ENCODE peak calls at places on chromosomes 7 and 10, in eight cellular contexts. V, K, F, U, Q, D, L and R are unnamed samples. For H3K36me3, the result is how much of the 10 kb centered on the place peaks cover.

GRCh38 chr7:18895456-18895855 is 222.0 kb downstream of the TWIST1 start:
- DNase-seq in D (no peak), L (peak), F (peak), K (peak), V (no peak), Q (no peak), U (no peak), R (no peak)

GRCh38 chr10:34599401-34599800 is 215.7 kb downstream of the PARD3 start:
- DNase-seq in D (no peak), L (no peak), U (no peak), Q (no peak), V (no peak), F (no peak), K (no peak), R (no peak)

GRCh38 chr7:23604296-23604640 is 7.1 kb downstream of the CCDC126 start:
- DNase-seq in Q (no peak), L (no peak), U (no peak), D (no peak), K (no peak), V (no peak), F (no peak), R (no peak)

GRCh38 chr7:121832347-121832746 is 40.6 kb upstream of the PTPRZ1 start:
- DNase-seq in V (no peak), U (no peak), Q (no peak), K (no peak), D (peak), L (no peak), F (no peak), R (no peak)

GRCh38 chr10:119479532-119479931 is 63.0 kb downstream of the RGS10 start:
- DNase-seq in K (no peak), Q (no peak), V (no peak), L (no peak), D (no peak), U (no peak), F (no peak), R (peak)

GRCh38 chr7:1459930-1460756 is 873 bp upstream of the MICALL2 start:
- DNase-seq in V (no peak), U (no peak), K (no peak), Q (peak), D (no peak), F (no peak), L (no peak), R (peak)

GRCh38 chr10:35270100-35270499 is 66.2 kb upstream of the CCNY start:
- DNase-seq in U (peak), D (no peak), L (no peak), K (no peak), F (peak), V (no peak), Q (no peak), R (no peak)

GRCh38 chr10:33600381-33600780 is 265.9 kb upstream of the NRP1 start:
- DNase-seq in V (no peak), F (peak), K (no peak), Q (no peak), D (no peak), U (no peak), L (no peak), R (no peak)

GRCh38 chr7:80216996-80217842 is 82.6 kb downstream of the GNAI1 start:
- DNase-seq in D (no peak), Q (no peak), V (no peak), F (no peak), L (no peak), K (no peak), U (no peak), R (no peak)

GRCh38 chr7:99173787-99174186 is 29.9 kb upstream of the SMURF1 start:
- DNase-seq in K (no peak), D (no peak), U (no peak), Q (no peak), V (no peak), L (no peak), F (no peak), R (no peak)

GRCh38 chr10:73517166-73517888 is 21.5 kb upstream of the PPP3CB start:
- DNase-seq in L (no peak), F (peak), U (peak), Q (no peak), K (no peak), V (no peak), D (no peak), R (no peak)

GRCh38 chr7:27122075-27122910 is 8.3 kb downstream of the HOXA4 start:
- DNase-seq in K (no peak), D (no peak), Q (no peak), L (no peak), V (no peak), U (peak), F (no peak), R (peak)

GRCh38 chr7:159126496-159127345 is 17.9 kb downstream of the VIPR2 start:
- DNase-seq in L (no peak), F (no peak), D (peak), V (no peak), Q (no peak), U (no peak), K (no peak), R (no peak)

GRCh38 chr7:138729444-138729843 is 28.3 kb upstream of the SVOPL start:
- DNase-seq in L (no peak), V (no peak), K (no peak), F (peak), U (no peak), D (no peak), Q (no peak), R (no peak)

GRCh38 chr7:47952224-47952623 is 4.0 kb upstream of the PKD1L1 start:
- DNase-seq in F (no peak), U (no peak), D (no peak), V (no peak), L (no peak), K (no peak), Q (no peak), R (peak)

GRCh38 chr10:70966848-70967553 is 78.6 kb upstream of the PCBD1 start:
- DNase-seq in V (no peak), D (no peak), U (no peak), F (no peak), L (no peak), Q (no peak), K (no peak), R (no peak)

GRCh38 chr7:45259966-45260646 is 102.5 kb downstream of the RAMP3 start:
- DNase-seq in Q (peak), L (peak), K (no peak), U (peak), V (peak), D (peak), F (peak), R (peak)

GRCh38 chr10:32960022-32960421 is 2.0 kb upstream of the ITGB1 start:
- DNase-seq in D (no peak), U (peak), K (no peak), V (no peak), L (no peak), F (peak), Q (no peak), R (no peak)

GRCh38 chr10:20870839-20871238 is 26.3 kb downstream of the NEBL start:
- DNase-seq in V (no peak), L (no peak), D (no peak), F (no peak), U (no peak), Q (no peak), K (no peak), R (no peak)

GRCh38 chr10:69222157-69223027 is 2.3 kb downstream of the HKDC1 start:
- DNase-seq in U (peak), K (no peak), V (no peak), L (peak), F (peak), D (peak), Q (no peak), R (peak)

GRCh38 chr7:132738254-132738653 is 162.0 kb upstream of the PLXNA4 start:
- DNase-seq in D (no peak), V (no peak), L (peak), U (peak), F (peak), Q (no peak), K (peak), R (no peak)

GRCh38 chr10:98620503-98620902 is 173.8 kb upstream of the HPS1 start:
- DNase-seq in K (no peak), U (no peak), L (no peak), D (no peak), F (no peak), V (no peak), Q (no peak), R (peak)

GRCh38 chr7:45000096-45001032 is at the start of gene CCM2:
- DNase-seq in D (peak), F (peak), U (peak), Q (peak), L (no peak), K (no peak), V (peak), R (peak)

GRCh38 chr10:53209941-53210611 is 437.5 kb upstream of the MBL2 start:
- DNase-seq in F (peak), U (no peak), D (no peak), V (no peak), L (no peak), Q (no peak), K (no peak), R (peak)

GRCh38 chr10:35882422-35883150 is 240.5 kb upstream of the FZD8 start:
- DNase-seq in U (no peak), K (no peak), D (no peak), Q (no peak), L (no peak), V (no peak), F (no peak), R (peak)

GRCh38 chr7:95578299-95578855 is 17.9 kb downstream of the PDK4 start:
- DNase-seq in L (no peak), D (no peak), Q (no peak), U (no peak), K (no peak), F (no peak), V (no peak), R (no peak)

GRCh38 chr10:88409236-88409635 is 173.9 kb downstream of the RNLS start:
- DNase-seq in V (no peak), L (no peak), U (no peak), Q (no peak), F (no peak), D (no peak), K (no peak), R (no peak)

GRCh38 chr7:38675500-38676106 is 44.4 kb upstream of the AMPH start:
- DNase-seq in V (no peak), U (no peak), D (no peak), Q (no peak), F (no peak), K (no peak), L (no peak), R (no peak)

GRCh38 chr7:18019562-18019961 is 8.1 kb downstream of the PRPS1L1 start:
- DNase-seq in L (peak), Q (no peak), V (no peak), D (no peak), K (peak), U (no peak), F (peak), R (no peak)

GRCh38 chr10:87837445-87837844 is 19.4 kb upstream of the ATAD1 start:
- DNase-seq in K (no peak), L (no peak), Q (no peak), U (no peak), F (no peak), D (no peak), V (no peak), R (no peak)

GRCh38 chr7:91630581-91631370 is 249.7 kb downstream of the MTERF1 start:
- DNase-seq in L (no peak), U (no peak), D (no peak), F (no peak), V (no peak), K (no peak), Q (no peak), R (no peak)

GRCh38 chr10:102435529-102436233 is 3.3 kb upstream of the CUEDC2 start:
- DNase-seq in F (no peak), V (peak), L (no peak), D (no peak), K (no peak), U (peak), Q (no peak), R (peak)

GRCh38 chr10:102117391-102118159 is 2.6 kb downstream of the LDB1 start:
- DNase-seq in L (no peak), U (peak), D (peak), F (no peak), K (no peak), Q (peak), V (peak), R (peak)

GRCh38 chr10:122310311-122311050 is 39.4 kb downstream of the BTBD16 start:
- DNase-seq in D (no peak), K (no peak), Q (no peak), V (no peak), U (no peak), L (no peak), F (peak), R (peak)

GRCh38 chr10:96964131-96964530 is 132.0 kb downstream of the LCOR start:
- DNase-seq in U (no peak), D (no peak), V (no peak), F (no peak), K (no peak), Q (no peak), L (no peak), R (no peak)

GRCh38 chr7:157474685-157475084 is 137.9 kb downstream of the DNAJB6 start:
- DNase-seq in Q (no peak), L (peak), F (peak), U (peak), V (no peak), K (no peak), D (peak), R (peak)

DNA sequence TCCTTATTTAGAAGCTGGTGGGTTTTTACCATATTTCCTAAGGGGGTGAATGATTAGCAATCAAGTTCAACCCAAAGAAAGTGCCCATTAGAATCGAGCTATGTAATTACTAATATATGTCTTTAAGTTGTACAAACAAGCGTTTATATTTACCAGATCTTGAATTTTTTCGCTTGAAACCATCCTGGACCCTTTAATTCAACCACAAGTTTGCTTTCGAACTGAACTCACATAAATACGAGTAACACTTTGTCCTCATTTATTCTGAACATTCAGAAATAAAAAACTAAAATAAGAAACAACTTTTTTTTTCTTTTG is 1.5 kb downstream of the SRI start:
- DNase-seq in Q (no peak), F (no peak), U (no peak), K (no peak), D (no peak), L (no peak), V (no peak), R (no peak)
- H3K4me3 ChIP-seq in Q (peak), F (peak), U (peak), K (peak), D (peak), L (no peak), V (peak), R (no peak)

GRCh38 chr10:109824206-109824605 is 99.1 kb downstream of the XPNPEP1 start:
- DNase-seq in Q (no peak), K (no peak), F (no peak), D (no peak), L (no peak), V (no peak), U (no peak), R (no peak)
- H3K36me3 ChIP-seq in Q (under half), K (under half), F (under half), D (under half), L (under half), V (under half), U (under half), R (under half)

GRCh38 chr10:93280699-93281366 is 201.3 kb downstream of the MYOF start:
- DNase-seq in D (no peak), K (no peak), L (no peak), F (no peak), V (no peak), U (no peak), Q (no peak), R (peak)

GRCh38 chr10:93280121-93280698 is 201.9 kb downstream of the MYOF start:
- DNase-seq in V (no peak), Q (no peak), D (no peak), L (no peak), U (no peak), K (no peak), F (no peak), R (peak)

GRCh38 chr10:93281367-93281720 is 200.8 kb downstream of the MYOF start:
- DNase-seq in Q (no peak), K (no peak), V (no peak), L (no peak), D (no peak), U (no peak), F (no peak), R (no peak)

GRCh38 chr10:93274419-93274818 is 200.7 kb downstream of the CYP26A1 start:
- DNase-seq in K (no peak), Q (no peak), U (no peak), L (no peak), D (no peak), V (no peak), F (no peak), R (no peak)

GRCh38 chr10:93277360-93277759 is 203.7 kb downstream of the CYP26A1 start:
- DNase-seq in V (no peak), K (no peak), F (no peak), Q (no peak), U (peak), L (no peak), D (no peak), R (no peak)
- H3K4me3 ChIP-seq in V (no peak), K (no peak), F (no peak), Q (no peak), U (no peak), L (no peak), D (no peak), R (no peak)

GRCh38 chr10:26528715-26529393 is 90.7 kb downstream of the APBB1IP start:
- DNase-seq in Q (no peak), F (no peak), U (no peak), V (no peak), K (no peak), D (no peak), L (no peak), R (no peak)
- H3K36me3 ChIP-seq in Q (under half), F (under half), U (under half), V (under half), K (under half), D (under half), L (under half), R (under half)

DNA sequence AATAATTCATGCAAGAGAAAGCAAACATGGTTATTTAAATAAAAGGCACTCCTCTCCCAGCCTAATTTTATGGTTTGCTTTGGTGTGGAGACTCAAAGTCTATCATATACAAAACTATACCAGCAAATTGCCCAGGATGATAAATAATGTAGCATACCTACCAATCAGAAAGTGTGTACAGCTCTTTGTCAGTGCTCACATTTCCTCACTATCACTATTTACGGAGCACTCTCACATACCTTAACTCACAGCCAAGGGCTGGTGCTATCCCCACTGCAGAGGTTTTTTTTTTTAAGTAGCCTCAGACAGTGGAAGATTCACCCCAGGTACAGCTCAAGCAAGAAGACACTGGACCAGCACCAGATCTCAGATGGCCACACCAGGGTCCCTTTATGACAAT is 2.5 kb downstream of the PDLIM1 start:
- DNase-seq in F (no peak), Q (no peak), D (no peak), L (no peak), U (no peak), V (no peak), K (no peak), R (no peak)
- H3K4me3 ChIP-seq in F (peak), Q (peak), D (no peak), L (no peak), U (no peak), V (peak), K (no peak), R (no peak)